ENCODE peak calls at places on chromosomes 11 and 22, in four cellular contexts. R, S, E and H are unnamed samples.
A peak's percentile ranks its signal among the peaks of the same experiment; 100 is the strongest.

GRCh38 chr11:129131361-129131760 is 60.8 kb downstream of the ARHGAP32 start:
- DNase-seq in R (no peak), S (no peak), E (no peak), H (no peak)

GRCh38 chr22:47094861-47095330 is 332.4 kb downstream of the TBC1D22A start:
- DNase-seq in R (no peak), S (no peak), E (no peak), H (no peak)

GRCh38 chr11:122882809-122883681 is 486 bp downstream of the JHY start:
- DNase-seq in R (peak; percentile 30), S (peak; percentile 30), E (peak; percentile 78), H (peak; percentile 27)

GRCh38 chr22:26364066-26365015 is 64.7 kb upstream of the ASPHD2 start:
- DNase-seq in R (peak; percentile 31), S (no peak), E (peak; percentile 70), H (peak; percentile 20)

GRCh38 chr22:31973739-31974138 is 29.4 kb downstream of the YWHAH start:
- DNase-seq in R (no peak), S (no peak), E (no peak), H (no peak)

GRCh38 chr11:100753562-100753961 is 66.5 kb downstream of the ARHGAP42 start:
- DNase-seq in R (no peak), S (no peak), E (no peak), H (no peak)

GRCh38 chr11:66934971-66935779 is 23.0 kb downstream of the PC start:
- DNase-seq in R (no peak), S (no peak), E (no peak), H (no peak)

GRCh38 chr22:41048791-41049717 is 43.3 kb upstream of the EP300 start:
- DNase-seq in R (peak; percentile 75), S (peak; percentile 51), E (peak; percentile 64), H (peak; percentile 73)

GRCh38 chr22:29738118-29738815 is 18.5 kb downstream of the CABP7 start:
- DNase-seq in R (no peak), S (no peak), E (no peak), H (no peak)

GRCh38 chr11:98679673-98680072 is 341.1 kb upstream of the CNTN5 start:
- DNase-seq in R (no peak), S (no peak), E (no peak), H (no peak)

GRCh38 chr11:108241370-108242037 is 18.6 kb downstream of the ATM start:
- DNase-seq in R (no peak), S (no peak), E (no peak), H (no peak)

GRCh38 chr11:132037961-132038360 is 667.5 kb downstream of the NTM start:
- DNase-seq in R (no peak), S (no peak), E (no peak), H (no peak)

GRCh38 chr11:130421199-130421585 is 7.2 kb downstream of the ADAMTS8 start:
- DNase-seq in R (no peak), S (no peak), E (no peak), H (no peak)

GRCh38 chr11:74682731-74683278 is 48.4 kb downstream of the CHRDL2 start:
- DNase-seq in R (no peak), S (no peak), E (no peak), H (peak; percentile 23)

GRCh38 chr11:74680703-74681531 is 50.3 kb downstream of the CHRDL2 start:
- DNase-seq in R (peak; percentile 59), S (no peak), E (peak; percentile 35), H (peak; percentile 54)

GRCh38 chr11:74683279-74683871 is 47.9 kb downstream of the CHRDL2 start:
- DNase-seq in R (no peak), S (no peak), E (peak; percentile 75), H (peak; percentile 67)

GRCh38 chr11:74680035-74680671 is 51.1 kb downstream of the CHRDL2 start:
- DNase-seq in R (peak; percentile 44), S (no peak), E (no peak), H (peak; percentile 17)

DNA sequence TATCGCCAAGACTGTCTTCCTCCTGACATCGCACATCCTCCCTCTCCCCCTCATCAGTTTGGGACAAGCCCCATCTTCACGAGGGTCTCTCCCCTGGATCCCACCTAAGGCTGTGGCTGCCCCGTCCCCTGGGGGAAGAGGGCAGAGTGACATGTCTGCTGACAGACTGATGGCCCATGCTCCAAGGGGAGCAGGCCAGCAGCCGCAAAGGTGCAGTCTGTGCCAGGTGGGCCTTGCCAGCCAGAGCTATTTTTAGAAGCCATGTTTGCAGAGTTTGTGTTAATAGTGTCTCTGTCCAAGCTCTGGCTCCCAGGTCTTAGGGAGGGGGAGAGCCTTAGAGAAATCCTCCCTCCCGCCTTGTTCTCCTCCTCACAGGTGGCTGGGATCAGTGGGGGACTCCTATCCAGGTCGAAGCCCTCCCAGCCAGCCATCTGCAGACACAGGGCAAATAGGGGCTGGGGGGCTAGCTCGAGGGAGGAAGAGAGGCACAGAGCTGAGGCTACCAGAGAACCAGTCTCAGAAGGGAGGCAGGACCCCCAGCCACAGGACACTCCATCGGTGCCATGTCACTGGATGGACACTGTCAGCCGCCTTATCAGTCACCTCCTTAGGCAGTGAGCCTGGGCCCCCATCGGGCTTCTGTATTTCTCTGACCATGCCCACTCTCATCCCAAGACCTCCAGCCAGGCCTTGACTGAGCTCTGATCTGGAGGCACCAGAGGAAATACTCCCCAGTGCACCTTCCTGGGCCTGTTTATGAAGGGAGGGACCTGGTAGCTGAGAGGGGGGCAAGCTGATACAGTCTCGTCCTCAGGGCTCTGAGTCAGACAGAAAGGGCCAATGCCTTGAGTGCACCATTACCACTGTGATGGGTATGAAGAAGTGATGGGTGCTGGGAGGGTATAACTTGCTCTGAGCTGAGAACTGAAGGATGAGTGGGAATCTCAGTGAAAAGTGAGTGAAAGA is 49.3 kb downstream of the CHRDL2 start:
- DNase-seq in R (peak; percentile 75), S (no peak), E (no peak), H (peak; percentile 12)
- H3K27ac ChIP-seq in R (peak overlapping the region; percentile 95), S (peak overlapping the region; percentile 28), E (no peak overlapping the region), H (no peak overlapping the region)

GRCh38 chr22:20976291-20976877 is 5.7 kb upstream of the LZTR1 start:
- DNase-seq in R (no peak), S (no peak), E (no peak), H (no peak)
- H3K27me3 ChIP-seq in R (no peaks in the 10 kb centered on the region), S (no peaks in the 10 kb centered on the region), E (peaks cover 17% of the 10 kb centered on the region), H (no peaks in the 10 kb centered on the region)

DNA sequence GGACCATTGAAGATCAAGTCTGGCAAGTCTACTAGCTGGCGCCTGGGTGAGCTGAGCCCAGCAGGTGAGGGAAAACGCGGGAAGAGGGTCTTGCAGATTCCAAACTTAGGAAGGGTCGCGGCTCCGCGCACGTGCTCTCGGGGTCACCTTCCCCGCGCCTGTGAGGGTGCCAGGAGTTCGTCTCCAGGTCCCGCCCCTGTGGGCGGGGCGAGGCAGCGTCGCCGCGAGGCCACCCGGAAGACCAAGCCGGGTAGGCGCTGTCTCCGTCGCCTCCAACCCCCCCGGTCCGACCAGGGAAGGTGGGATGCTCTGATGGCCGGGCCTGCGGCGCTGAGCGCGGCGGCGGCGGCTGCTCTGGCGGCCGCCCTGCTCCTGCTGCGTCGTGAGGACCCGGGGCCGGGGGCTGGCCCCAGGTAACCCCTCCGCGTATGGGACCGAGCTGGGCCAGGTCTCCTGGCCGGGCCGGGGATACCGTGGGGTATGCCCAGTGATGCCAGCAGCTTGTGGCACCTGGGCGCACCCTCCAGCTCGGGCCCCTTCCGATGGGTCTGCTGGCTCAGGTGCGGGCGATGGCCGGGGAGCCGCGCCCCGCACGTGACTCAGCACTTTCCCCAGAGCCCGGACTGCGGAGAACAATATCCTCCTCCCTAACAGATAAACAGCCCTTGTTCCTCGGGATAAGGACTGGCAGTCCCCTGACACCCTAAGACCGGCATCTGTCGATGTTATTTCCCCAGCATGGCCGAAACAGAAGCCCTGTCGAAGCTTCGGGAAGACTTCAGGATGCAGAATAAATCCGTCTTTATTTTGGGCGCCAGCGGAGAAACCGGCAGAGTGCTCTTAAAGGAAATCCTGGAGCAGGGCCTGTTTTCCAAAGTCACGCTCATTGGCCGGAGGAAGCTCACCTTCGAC is at the start of gene HTATIP2:
- DNase-seq in R (peak; percentile 56), S (no peak), E (peak; percentile 70), H (peak; percentile 67)
- TF ChIP-seq POLR2A in R (no peak), S (no peak), E (no peak), H (no peak)

GRCh38 chr11:27352781-27353180 is 10.2 kb downstream of the CCDC34 start:
- DNase-seq in R (no peak), S (no peak), E (no peak), H (no peak)

GRCh38 chr11:27347361-27347760 is 15.7 kb downstream of the CCDC34 start:
- DNase-seq in R (no peak), S (no peak), E (no peak), H (no peak)

GRCh38 chr11:27350503-27350902 is 12.5 kb downstream of the CCDC34 start:
- DNase-seq in R (no peak), S (no peak), E (no peak), H (no peak)

GRCh38 chr11:27347949-27348879 is 14.8 kb downstream of the CCDC34 start:
- DNase-seq in R (no peak), S (no peak), E (no peak), H (no peak)

GRCh38 chr11:27349919-27350318 is 13.1 kb downstream of the CCDC34 start:
- DNase-seq in R (no peak), S (no peak), E (no peak), H (no peak)
- H3K27ac ChIP-seq in R (no peak overlapping the region), S (no peak overlapping the region), E (no peak overlapping the region), H (no peak overlapping the region)

GRCh38 chr22:50548913-50549790 is 3.5 kb downstream of the KLHDC7B start:
- DNase-seq in R (no peak), S (no peak), E (peak; percentile 56), H (no peak)

GRCh38 chr22:50545522-50546325 is at the start of gene KLHDC7B:
- DNase-seq in R (no peak), S (no peak), E (no peak), H (no peak)

GRCh38 chr22:50546326-50547230 is 879 bp downstream of the KLHDC7B start:
- DNase-seq in R (no peak), S (no peak), E (no peak), H (no peak)

GRCh38 chr22:50548046-50548912 is 2.6 kb downstream of the KLHDC7B start:
- DNase-seq in R (no peak), S (no peak), E (peak; percentile 61), H (no peak)

DNA sequence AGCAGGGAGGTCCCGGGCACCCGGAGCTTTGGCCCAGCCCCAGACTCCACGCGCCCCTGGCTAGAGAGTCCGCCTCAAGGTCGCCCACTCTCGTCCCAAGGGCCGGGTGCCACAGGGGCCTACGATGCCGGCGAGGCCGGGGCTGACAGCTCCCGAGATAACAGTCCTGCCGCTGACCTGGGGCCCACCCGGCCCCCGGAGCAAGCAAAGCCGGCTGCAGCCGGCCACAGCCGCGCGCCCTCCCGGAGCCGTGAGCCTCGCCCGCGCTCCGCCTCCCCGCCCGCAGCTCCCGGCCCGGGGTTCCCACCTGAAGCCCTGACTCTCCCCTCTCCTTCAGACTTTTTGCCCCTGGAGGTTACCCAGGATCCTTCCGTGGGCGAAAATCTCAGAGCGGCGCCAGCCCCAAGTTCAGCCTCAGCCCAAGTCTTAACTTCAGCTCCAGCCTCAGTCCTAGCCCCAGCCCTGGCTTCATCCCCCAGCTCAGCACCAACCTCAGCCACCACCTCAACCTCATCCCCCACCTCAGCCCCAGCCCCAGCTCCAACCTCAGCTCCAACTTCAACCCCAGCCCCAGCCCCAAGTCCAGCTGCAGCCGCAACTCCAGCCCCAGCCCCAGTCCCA is 1.6 kb downstream of the KLHDC7B start:
- DNase-seq in R (no peak), S (no peak), E (no peak), H (no peak)
- H3K27me3 ChIP-seq in R (peaks cover 13% of the 10 kb centered on the region), S (peaks cover 63% of the 10 kb centered on the region), E (peaks cover 13% of the 10 kb centered on the region), H (peaks cover 7% of the 10 kb centered on the region)

GRCh38 chr11:1896895-1897294 is 5.2 kb upstream of the PRR33 start:
- DNase-seq in R (no peak), S (no peak), E (no peak), H (no peak)
- TF ChIP-seq POLR2A in R (no peak), S (no peak), E (no peak), H (no peak)